ENCODE peak calls at places on chromosome 5, in eight cellular contexts. N, A, X, G, Y, K, H and C are unnamed samples.

GRCh38 chr5:39219433-39219832 is at the start of gene FYB1:
- DNase-seq in Y (no peak), K (no peak), H (no peak), A (no peak), G (peak), X (no peak), N (peak), C (no peak)

GRCh38 chr5:923473-923873 is 30.8 kb downstream of the TRIP13 start:
- DNase-seq in X (peak), A (peak), N (peak), Y (peak), H (peak), K (peak), G (peak), C (peak)

GRCh38 chr5:96794757-96795156 is 13.0 kb downstream of the ERAP1 start:
- DNase-seq in X (no peak), G (no peak), Y (no peak), K (no peak), N (no peak), A (no peak), H (no peak), C (no peak)

GRCh38 chr5:111299067-111299481 is 74.9 kb downstream of the CAMK4 start:
- DNase-seq in K (no peak), N (no peak), G (no peak), Y (no peak), H (no peak), A (peak), X (no peak), C (peak)

GRCh38 chr5:10393491-10393890 is 40.0 kb downstream of the MARCHF6 start:
- DNase-seq in Y (no peak), N (no peak), A (no peak), G (no peak), X (no peak), K (no peak), H (no peak), C (no peak)

GRCh38 chr5:151156732-151157402 is 712 bp downstream of the ANXA6 start:
- DNase-seq in Y (peak), K (peak), X (peak), G (no peak), A (peak), H (peak), N (no peak), C (peak)

GRCh38 chr5:33817301-33817700 is 74.5 kb downstream of the ADAMTS12 start:
- DNase-seq in G (no peak), A (peak), Y (no peak), H (no peak), K (no peak), X (no peak), N (no peak), C (no peak)

GRCh38 chr5:65779643-65780042 is 57.6 kb downstream of the NLN start:
- DNase-seq in K (no peak), X (no peak), A (no peak), G (no peak), Y (no peak), N (no peak), H (no peak), C (no peak)

GRCh38 chr5:143648696-143649095 is 163.3 kb upstream of the HMHB1 start:
- DNase-seq in H (no peak), K (no peak), Y (no peak), X (no peak), N (no peak), A (no peak), G (no peak), C (no peak)

GRCh38 chr5:172909931-172910502 is 49.2 kb upstream of the RPL26L1 start:
- DNase-seq in A (no peak), H (no peak), G (no peak), Y (no peak), K (no peak), X (no peak), N (no peak), C (no peak)